ENCODE peak calls at places on chromosomes 12 and 14, in four cellular contexts. U, R, S and C are unnamed samples.

GRCh38 chr12:10031771-10032175 is 1.3 kb downstream of the CLEC9A start:
- DNase-seq in R (no peak), S (no peak), U (peak), C (no peak)

GRCh38 chr12:130603566-130603965 is 112.5 kb downstream of the RIMBP2 start:
- DNase-seq in S (no peak), R (no peak), U (no peak), C (no peak)

GRCh38 chr14:105858676-105859025 is 332.3 kb downstream of the TMEM121 start:
- DNase-seq in R (peak), U (no peak), S (no peak), C (peak)

GRCh38 chr12:120067084-120067869 is 49.3 kb downstream of the RAB35 start:
- DNase-seq in R (no peak), U (no peak), S (no peak), C (no peak)

GRCh38 chr12:41709463-41710285 is 435.0 kb downstream of the GXYLT1 start:
- DNase-seq in R (no peak), U (no peak), S (no peak), C (no peak)

GRCh38 chr14:32940066-32940651 is 1.5 kb downstream of the NPAS3 start:
- DNase-seq in R (no peak), S (no peak), U (no peak), C (no peak)

GRCh38 chr14:102620413-102620812 is 28.0 kb downstream of the RCOR1 start:
- DNase-seq in R (no peak), S (no peak), U (peak), C (no peak)

GRCh38 chr12:98644433-98644711 is 216 bp downstream of the IKBIP start:
- DNase-seq in U (no peak), R (peak), S (peak), C (peak)

GRCh38 chr12:89464974-89465592 is 59.5 kb downstream of the GALNT4 start:
- DNase-seq in R (no peak), U (peak), S (no peak), C (no peak)

GRCh38 chr14:77607741-77608302 is 8.6 kb downstream of the SPTLC2 start:
- DNase-seq in U (no peak), S (peak), R (no peak), C (no peak)

GRCh38 chr12:132049442-132049841 is 94.7 kb downstream of the DDX51 start:
- DNase-seq in S (no peak), U (no peak), R (no peak), C (no peak)

GRCh38 chr12:102407776-102408486 is 72.4 kb downstream of the IGF1 start:
- DNase-seq in R (no peak), S (no peak), U (peak), C (no peak)

GRCh38 chr14:100679707-100680438 is 46.8 kb upstream of the DLK1 start:
- DNase-seq in R (no peak), U (peak), S (no peak), C (no peak)
- H3K27ac ChIP-seq in R (peak), U (no peak), S (no peak), C (no peak)

DNA sequence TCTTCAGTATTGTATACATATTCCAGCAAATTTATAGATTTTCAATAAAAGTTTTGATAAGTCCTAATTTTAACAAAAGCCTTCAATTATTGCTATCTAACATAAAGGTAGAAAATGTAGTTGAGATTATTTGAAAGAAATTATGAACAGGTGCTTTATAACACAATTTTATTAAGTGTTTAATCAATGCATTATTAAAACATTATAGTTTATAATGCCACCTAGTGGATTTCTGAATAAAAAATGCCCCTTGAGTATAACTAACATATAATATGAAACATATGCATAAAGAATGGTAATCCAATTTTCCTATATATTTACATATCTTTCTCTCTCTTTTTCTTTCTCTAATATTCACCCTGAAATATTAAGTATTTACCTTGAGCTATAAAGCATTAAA is 515.3 kb downstream of the SLC6A15 start:
- DNase-seq in U (no peak), R (no peak), S (no peak), C (no peak)
- TF ChIP-seq CTCF in U (peak), R (no peak), S (no peak), C (no peak)

GRCh38 chr12:123942277-123942653 is 30.4 kb downstream of the CCDC92 start:
- DNase-seq in S (no peak), R (no peak), U (peak), C (no peak)

GRCh38 chr12:123941485-123942276 is 30.9 kb downstream of the CCDC92 start:
- DNase-seq in U (no peak), R (no peak), S (no peak), C (no peak)

GRCh38 chr12:123941000-123941399 is 31.6 kb downstream of the CCDC92 start:
- DNase-seq in U (no peak), R (no peak), S (no peak), C (no peak)

GRCh38 chr12:123944696-123945095 is 27.9 kb downstream of the CCDC92 start:
- DNase-seq in R (no peak), U (no peak), S (no peak), C (no peak)

GRCh38 chr12:123942911-123943648 is 29.6 kb downstream of the CCDC92 start:
- DNase-seq in S (no peak), R (no peak), U (peak), C (no peak)
- H3K4me3 ChIP-seq in S (no peak), R (no peak), U (no peak), C (no peak)

GRCh38 chr14:68036203-68036602 is 216.6 kb downstream of the RAD51B start:
- DNase-seq in S (no peak), R (no peak), U (peak), C (no peak)
- H3K27ac ChIP-seq in S (no peak), R (peak), U (no peak), C (no peak)

GRCh38 chr12:54229624-54230212 is 40.9 kb upstream of the SMUG1 start:
- DNase-seq in U (peak), R (no peak), S (no peak), C (no peak)

GRCh38 chr12:54230555-54230954 is 41.8 kb upstream of the SMUG1 start:
- DNase-seq in S (no peak), R (no peak), U (no peak), C (no peak)

GRCh38 chr12:54228471-54228870 is 39.7 kb upstream of the SMUG1 start:
- DNase-seq in S (no peak), R (no peak), U (no peak), C (no peak)

GRCh38 chr12:54231236-54231635 is 42.5 kb upstream of the SMUG1 start:
- DNase-seq in S (no peak), R (no peak), U (no peak), C (no peak)

GRCh38 chr12:54232790-54233189 is 44.0 kb upstream of the SMUG1 start:
- DNase-seq in R (no peak), U (peak), S (no peak), C (no peak)
- TF ChIP-seq CTCF in R (no peak), U (peak), S (no peak), C (no peak)

GRCh38 chr14:52313493-52313881 is 625 bp upstream of the PTGER2 start:
- DNase-seq in S (no peak), U (peak), R (no peak), C (no peak)
- H3K4me3 ChIP-seq in S (peak), U (peak), R (peak), C (peak)

GRCh38 chr14:22980672-22981089 is 1.7 kb downstream of the AJUBA start:
- DNase-seq in S (no peak), U (peak), R (peak), C (no peak)

GRCh38 chr14:22979748-22980392 is 2.5 kb downstream of the AJUBA start:
- DNase-seq in R (no peak), S (no peak), U (no peak), C (no peak)

GRCh38 chr14:22982477-22983245 is at the start of gene AJUBA:
- DNase-seq in S (peak), U (peak), R (peak), C (peak)

GRCh38 chr14:22981090-22982012 is 1.0 kb downstream of the AJUBA start:
- DNase-seq in S (no peak), R (no peak), U (no peak), C (no peak)

DNA sequence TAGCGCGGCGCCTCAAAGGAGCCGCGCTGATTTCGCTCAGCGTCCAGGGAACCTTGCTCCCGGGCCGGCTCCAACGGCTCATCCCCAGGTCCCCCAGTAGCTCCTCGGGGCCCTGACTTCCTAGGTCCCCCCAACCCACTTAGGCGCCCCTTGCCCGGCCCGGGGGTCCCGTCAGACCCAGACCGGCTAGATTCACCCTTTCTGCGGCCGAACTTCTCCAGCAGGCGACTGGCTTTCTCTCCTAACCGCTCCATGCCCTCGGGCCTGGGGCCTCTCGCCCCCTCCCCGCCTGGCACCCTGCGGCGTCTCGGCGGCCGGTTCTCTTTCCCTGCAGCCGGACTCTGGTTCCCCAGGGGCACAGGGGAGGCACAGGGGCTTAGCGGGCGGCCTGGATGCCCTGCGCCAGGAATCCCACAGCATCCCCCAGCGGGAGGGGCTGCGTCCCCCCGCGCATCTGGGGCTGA is 306 bp downstream of the AJUBA start:
- DNase-seq in S (no peak), R (no peak), U (no peak), C (no peak)
- H3K27ac ChIP-seq in S (no peak), R (peak), U (peak), C (no peak)

GRCh38 chr14:24816929-24817637 is 183.1 kb upstream of the GZMB start:
- DNase-seq in R (peak), U (no peak), S (no peak), C (no peak)

GRCh38 chr14:24816011-24816928 is 182.3 kb upstream of the GZMB start:
- DNase-seq in R (peak), U (peak), S (no peak), C (no peak)

GRCh38 chr14:24818054-24818822 is 184.2 kb upstream of the GZMB start:
- DNase-seq in U (no peak), R (peak), S (no peak), C (no peak)

GRCh38 chr14:24818823-24819341 is 184.9 kb upstream of the GZMB start:
- DNase-seq in R (no peak), S (no peak), U (no peak), C (no peak)

DNA sequence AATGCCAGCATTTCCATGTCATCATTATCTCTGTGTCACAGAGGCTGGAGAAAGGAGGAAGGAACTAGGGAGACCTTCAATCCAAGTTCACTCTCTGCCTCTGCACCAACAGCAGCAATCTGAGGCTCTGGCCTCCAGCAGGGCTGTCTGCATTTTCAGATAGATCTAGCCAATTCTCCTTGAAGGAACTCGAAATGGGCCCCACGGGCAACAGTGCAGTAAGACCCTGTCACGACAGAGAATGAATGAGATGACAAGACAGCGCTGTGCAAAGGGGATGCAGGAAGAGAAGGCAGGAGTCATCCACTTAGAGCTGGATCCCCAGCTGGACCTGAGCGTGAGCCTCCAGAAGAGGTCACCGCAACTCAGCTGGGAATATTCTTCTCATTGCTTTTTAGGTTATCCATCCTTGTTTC is 183.7 kb upstream of the GZMB start:
- DNase-seq in S (no peak), U (peak), R (peak), C (no peak)
- TF ChIP-seq CTCF in S (no peak), U (peak), R (peak), C (no peak)